ENCODE peak calls at places on chromosomes 6 and 20, in four cellular contexts. One of them, this sample, is unnamed.

GRCh38 chr6:18595774-18596528 is 208.8 kb downstream of the RNF144B start:
- DNase-seq in fibroblast of pulmonary artery: peak
- DNase-seq in T-helper 2 cell: peak
- DNase-seq in fibroblast of mammary gland: peak
- DNase-seq in this sample: peak

GRCh38 chr6:152093711-152094110 is 286.2 kb downstream of the ESR1 start:
- DNase-seq in fibroblast of pulmonary artery: no peak
- DNase-seq in T-helper 2 cell: no peak
- DNase-seq in fibroblast of mammary gland: peak
- DNase-seq in this sample: no peak

GRCh38 chr6:101879782-101880181 is 486.3 kb downstream of the GRIK2 start:
- DNase-seq in fibroblast of pulmonary artery: no peak
- DNase-seq in T-helper 2 cell: no peak
- DNase-seq in fibroblast of mammary gland: no peak
- DNase-seq in this sample: no peak

GRCh38 chr6:19892250-19892649 is 55.1 kb downstream of the ID4 start:
- DNase-seq in fibroblast of pulmonary artery: no peak
- DNase-seq in T-helper 2 cell: no peak
- DNase-seq in fibroblast of mammary gland: no peak
- DNase-seq in this sample: no peak

GRCh38 chr6:24935753-24936152 is at the start of gene RIPOR2:
- DNase-seq in fibroblast of pulmonary artery: no peak
- DNase-seq in T-helper 2 cell: peak
- DNase-seq in fibroblast of mammary gland: no peak
- DNase-seq in this sample: peak

GRCh38 chr20:50673831-50674825 is 17.2 kb downstream of the RIPOR3 start:
- DNase-seq in fibroblast of pulmonary artery: no peak
- DNase-seq in T-helper 2 cell: no peak
- DNase-seq in fibroblast of mammary gland: no peak
- DNase-seq in this sample: no peak

GRCh38 chr6:157667211-157668033 is 155.6 kb upstream of the SNX9 start:
- DNase-seq in fibroblast of pulmonary artery: peak
- DNase-seq in T-helper 2 cell: peak
- DNase-seq in fibroblast of mammary gland: peak
- DNase-seq in this sample: peak

GRCh38 chr6:28758046-28758817 is 165.6 kb downstream of the TRIM27 start:
- DNase-seq in fibroblast of pulmonary artery: peak
- DNase-seq in T-helper 2 cell: no peak
- DNase-seq in fibroblast of mammary gland: peak
- DNase-seq in this sample: no peak

GRCh38 chr6:111754423-111754822 is 118.8 kb downstream of the FYN start:
- DNase-seq in fibroblast of pulmonary artery: no peak
- DNase-seq in T-helper 2 cell: no peak
- DNase-seq in fibroblast of mammary gland: no peak
- DNase-seq in this sample: no peak